ENCODE peak calls at places on chromosome 2, in six cellular contexts. D is pancreas, V is psoas muscle, H is tibial artery, Z is neural progenitor cell, N is right cardiac atrium. Q is an unnamed sample.

GRCh38 chr2:209629622-209630021 is 142.0 kb upstream of the UNC80 start:
- DNase-seq in D (no peak), V (no peak), H (no peak), N (no peak), Z (no peak), Q (no peak)

GRCh38 chr2:240624011-240624949 is 1.0 kb upstream of the GPR35 start:
- DNase-seq in V (peak; percentile 42), D (peak; percentile 12), Z (no peak), H (peak; percentile 35), N (peak; percentile 47), Q (peak; percentile 38)

GRCh38 chr2:168143813-168144212 is 103.6 kb downstream of the STK39 start:
- DNase-seq in D (no peak), N (no peak), V (no peak), Z (no peak), H (no peak), Q (no peak)

GRCh38 chr2:231902598-231902997 is 23.6 kb downstream of the NPPC start:
- DNase-seq in D (no peak), V (no peak), N (no peak), Z (no peak), H (peak; percentile 21), Q (no peak)

GRCh38 chr2:19883486-19883885 is 18.3 kb downstream of the TTC32 start:
- DNase-seq in D (no peak), H (no peak), V (no peak), Z (no peak), N (no peak), Q (no peak)

GRCh38 chr2:128792476-128793054 is 473.9 kb upstream of the HS6ST1 start:
- DNase-seq in D (no peak), V (no peak), Z (no peak), H (no peak), N (no peak), Q (no peak)

GRCh38 chr2:191617589-191617988 is 60.3 kb upstream of the NABP1 start:
- DNase-seq in D (no peak), V (no peak), Z (no peak), N (no peak), H (no peak), Q (peak; percentile 50)

GRCh38 chr2:20205915-20206524 is 18.9 kb downstream of the SDC1 start:
- DNase-seq in Z (no peak), H (no peak), V (no peak), N (peak; percentile 8), D (no peak), Q (peak; percentile 57)

GRCh38 chr2:161414385-161415040 is 1.6 kb upstream of the TBR1 start:
- DNase-seq in Z (peak; percentile 84), N (peak; percentile 73), D (no peak), V (peak; percentile 60), H (peak; percentile 68), Q (no peak)

GRCh38 chr2:145221511-145221910 is 701.6 kb upstream of the ZEB2 start:
- DNase-seq in N (no peak), D (no peak), H (no peak), V (no peak), Z (no peak), Q (no peak)

GRCh38 chr2:64857581-64858471 is 131.4 kb upstream of the SLC1A4 start:
- DNase-seq in D (no peak), N (peak; percentile 85), Z (peak; percentile 39), V (peak; percentile 80), H (peak; percentile 89), Q (no peak)

GRCh38 chr2:60527762-60528161 is 25.7 kb downstream of the BCL11A start:
- DNase-seq in V (no peak), N (no peak), D (no peak), H (no peak), Z (no peak), Q (no peak)

GRCh38 chr2:77081597-77081996 is 440.6 kb downstream of the LRRTM4 start:
- DNase-seq in H (no peak), Z (no peak), D (no peak), V (no peak), N (no peak), Q (no peak)

GRCh38 chr2:24871852-24872323 is 48.1 kb downstream of the ADCY3 start:
- DNase-seq in H (no peak), N (no peak), D (no peak), V (no peak), Z (no peak), Q (no peak)

GRCh38 chr2:69559696-69560482 is 83.7 kb downstream of the AAK1 start:
- DNase-seq in H (no peak), N (no peak), Z (peak; percentile 81), D (no peak), V (no peak), Q (peak; percentile 77)

GRCh38 chr2:219634171-219634940 is 6.9 kb downstream of the SLC4A3 start:
- DNase-seq in H (peak; percentile 43), N (no peak), D (no peak), V (no peak), Z (no peak), Q (no peak)

GRCh38 chr2:235807347-235807746 is 313.5 kb downstream of the AGAP1 start:
- DNase-seq in V (no peak), N (no peak), H (no peak), D (no peak), Z (peak; percentile 76), Q (no peak)

GRCh38 chr2:215727507-215728503 is 285.5 kb downstream of the MREG start:
- DNase-seq in V (no peak), N (no peak), H (no peak), D (no peak), Z (no peak), Q (no peak)

GRCh38 chr2:186129767-186130581 is 356.1 kb upstream of the ZC3H15 start:
- DNase-seq in H (no peak), Z (no peak), V (no peak), N (peak; percentile 13), D (peak; percentile 15), Q (no peak)

GRCh38 chr2:81304154-81304830 is 999.7 kb upstream of the LRRTM1 start:
- DNase-seq in H (no peak), N (no peak), D (no peak), Z (peak; percentile 45), V (no peak), Q (no peak)

GRCh38 chr2:81299841-81300240 is 995.3 kb upstream of the LRRTM1 start:
- DNase-seq in Z (no peak), V (no peak), D (no peak), H (no peak), N (no peak), Q (no peak)
- H3K9me3 ChIP-seq in Z (peaks cover 7% of the 10 kb centered on the region), V (peaks cover 6% of the 10 kb centered on the region), D (no peaks in the 10 kb centered on the region), H (peaks cover 8% of the 10 kb centered on the region), N (no peaks in the 10 kb centered on the region), Q (no peaks in the 10 kb centered on the region)

GRCh38 chr2:4340536-4340935 is 637.2 kb downstream of the DCDC2C start:
- DNase-seq in N (no peak), V (no peak), D (no peak), H (no peak), Z (no peak), Q (no peak)
- H3K9me3 ChIP-seq in N (no peaks in the 10 kb centered on the region), V (no peaks in the 10 kb centered on the region), D (no peaks in the 10 kb centered on the region), H (no peaks in the 10 kb centered on the region), Z (no peaks in the 10 kb centered on the region), Q (peaks cover 1% of the 10 kb centered on the region)

GRCh38 chr2:132465917-132466316 is 49.3 kb downstream of the GPR39 start:
- DNase-seq in N (no peak), V (no peak), H (no peak), D (no peak), Z (no peak), Q (no peak)

GRCh38 chr2:132466428-132467028 is 49.9 kb downstream of the GPR39 start:
- DNase-seq in D (no peak), Z (no peak), N (no peak), H (no peak), V (no peak), Q (no peak)

GRCh38 chr2:132462242-132462641 is 45.6 kb downstream of the GPR39 start:
- DNase-seq in D (no peak), V (no peak), N (no peak), H (no peak), Z (no peak), Q (no peak)

GRCh38 chr2:132460781-132461180 is 44.2 kb downstream of the GPR39 start:
- DNase-seq in H (no peak), V (no peak), D (no peak), N (no peak), Z (no peak), Q (no peak)

GRCh38 chr2:132463719-132464118 is 47.1 kb downstream of the GPR39 start:
- DNase-seq in Z (no peak), N (no peak), H (no peak), D (no peak), V (no peak), Q (no peak)
- H3K9me3 ChIP-seq in Z (peaks cover 12% of the 10 kb centered on the region), N (peaks cover 3% of the 10 kb centered on the region), H (peaks cover 5% of the 10 kb centered on the region), D (no peaks in the 10 kb centered on the region), V (peaks cover 12% of the 10 kb centered on the region), Q (peaks cover 4% of the 10 kb centered on the region)

DNA sequence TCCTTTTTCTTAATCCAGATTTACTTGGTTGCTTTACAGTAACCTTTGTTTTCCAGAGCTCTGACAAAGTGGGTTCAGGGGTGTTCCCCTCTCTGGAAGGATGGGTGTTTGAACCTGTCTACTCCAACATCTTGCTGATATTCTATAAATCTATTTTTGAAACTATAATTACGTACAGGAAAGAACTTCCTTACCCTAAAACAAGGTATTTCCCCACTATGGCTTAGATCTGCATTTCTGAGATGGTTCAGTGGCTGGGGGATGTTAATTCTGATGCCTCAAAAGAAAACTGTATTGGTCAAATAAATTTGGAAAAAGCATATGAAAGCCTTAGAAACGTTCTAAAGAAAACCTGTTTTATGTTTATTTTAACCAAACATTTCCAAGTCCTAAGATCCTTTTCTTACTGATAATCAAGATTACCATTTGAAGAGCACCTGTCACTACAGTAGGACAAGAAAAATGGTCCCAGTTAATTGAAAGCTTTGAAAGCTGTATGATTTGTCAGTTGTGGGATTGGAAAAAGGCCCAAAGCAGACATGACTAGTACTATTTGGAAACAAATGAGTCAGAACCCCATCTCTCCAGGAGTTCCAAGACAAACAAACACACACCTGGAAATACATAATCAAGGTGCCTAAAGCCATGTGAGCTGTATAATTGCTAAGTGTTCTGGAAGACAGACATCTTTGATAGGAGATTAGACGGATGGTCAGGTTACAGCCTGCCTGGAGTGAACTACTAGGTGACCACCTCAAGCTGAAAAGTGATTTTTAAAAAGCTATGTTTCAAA is 57.5 kb downstream of the KDM3A start:
- DNase-seq in Z (no peak), D (no peak), V (no peak), N (no peak), H (no peak), Q (no peak)
- H3K9me3 ChIP-seq in Z (no peaks in the 10 kb centered on the region), D (no peaks in the 10 kb centered on the region), V (peaks cover 10% of the 10 kb centered on the region), N (no peaks in the 10 kb centered on the region), H (no peaks in the 10 kb centered on the region), Q (no peaks in the 10 kb centered on the region)

DNA sequence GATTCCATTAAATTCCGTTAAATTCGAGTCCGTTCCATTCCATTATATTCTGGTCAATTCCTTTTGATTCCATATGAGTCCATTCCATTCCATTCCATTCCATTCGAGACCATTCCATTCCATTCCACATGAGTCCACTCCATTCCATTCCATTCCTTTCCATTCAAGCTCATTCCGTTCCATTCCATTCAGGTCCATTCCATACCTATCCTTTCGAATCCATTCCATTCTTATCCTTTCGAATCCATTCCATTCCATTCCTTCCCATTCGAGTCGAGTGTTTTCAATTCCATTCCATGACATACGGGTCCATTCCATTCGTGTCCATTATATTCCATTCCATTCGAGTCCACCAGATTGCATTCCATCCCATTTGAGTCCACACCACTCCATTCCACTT is 1127.4 kb downstream of the RPIA start:
- DNase-seq in Z (no peak), V (no peak), D (no peak), N (no peak), H (no peak), Q (no peak)
- H3K9me3 ChIP-seq in Z (peaks cover 69% of the 10 kb centered on the region), V (peaks cover 50% of the 10 kb centered on the region), D (no peaks in the 10 kb centered on the region), N (no peaks in the 10 kb centered on the region), H (peaks cover 9% of the 10 kb centered on the region), Q (peaks cover 2% of the 10 kb centered on the region)